ENCODE peak calls at places on chromosomes 7 and 10, in four cellular contexts. L is GM12878, D is HepG2, U is H1. B is an unnamed sample. For H3K4me1, the result is how much of the 10 kb centered on the place peaks cover.

GRCh38 chr10:6035926-6036575 is 26.1 kb downstream of the IL2RA start:
- DNase-seq in U (peak), L (no peak), D (no peak), B (no peak)

GRCh38 chr7:94649313-94649924 is 6.5 kb downstream of the SGCE start:
- DNase-seq in D (no peak), U (no peak), L (no peak), B (no peak)

GRCh38 chr7:20778063-20778721 is 8.5 kb downstream of the SP8 start:
- DNase-seq in L (no peak), U (peak), D (no peak), B (no peak)

GRCh38 chr7:31108097-31108657 is 56.1 kb downstream of the ADCYAP1R1 start:
- DNase-seq in L (no peak), U (peak), D (no peak), B (no peak)

GRCh38 chr7:92768501-92769360 is 67.6 kb downstream of the CDK6 start:
- DNase-seq in D (no peak), L (peak), U (no peak), B (no peak)

GRCh38 chr10:3877092-3878000 is 92.3 kb upstream of the KLF6 start:
- DNase-seq in U (no peak), L (no peak), D (no peak), B (no peak)

GRCh38 chr10:101095550-101096213 is 33.9 kb downstream of the KAZALD1 start:
- DNase-seq in U (peak), L (peak), D (peak), B (peak)

GRCh38 chr10:61901829-61902447 is 439 bp downstream of the ARID5B start:
- DNase-seq in U (peak), D (no peak), L (no peak), B (no peak)

GRCh38 chr7:140638311-140638791 is 2.3 kb downstream of the DENND2A start:
- DNase-seq in D (no peak), L (no peak), U (peak), B (no peak)

GRCh38 chr10:24350111-24350921 is 141.4 kb downstream of the KIAA1217 start:
- DNase-seq in L (no peak), U (no peak), D (no peak), B (no peak)

GRCh38 chr10:124091646-124092269 is 1.6 kb downstream of the CHST15 start:
- DNase-seq in L (no peak), D (no peak), U (peak), B (no peak)

GRCh38 chr10:125514206-125515162 is 168.5 kb downstream of the TEX36 start:
- DNase-seq in D (no peak), U (no peak), L (no peak), B (no peak)

GRCh38 chr10:117005454-117006055 is 568 bp upstream of the SHTN1 start:
- DNase-seq in U (peak), D (peak), L (no peak), B (no peak)

GRCh38 chr10:13660545-13660920 is 73.8 kb downstream of the PRPF18 start:
- DNase-seq in U (no peak), L (peak), D (no peak), B (no peak)

GRCh38 chr10:62726142-62726541 is 78.4 kb upstream of the ADO start:
- DNase-seq in U (no peak), L (no peak), D (no peak), B (no peak)

GRCh38 chr7:36535866-36536664 is 146.4 kb downstream of the ANLN start:
- DNase-seq in D (no peak), U (no peak), L (no peak), B (no peak)

GRCh38 chr7:27200761-27201230 is 905 bp upstream of the HOXA13 start:
- DNase-seq in D (no peak), L (no peak), U (no peak), B (no peak)

GRCh38 chr7:157299613-157300405 is 37.0 kb upstream of the DNAJB6 start:
- DNase-seq in U (no peak), D (no peak), L (no peak), B (no peak)

GRCh38 chr7:94656925-94657731 is 1.2 kb upstream of the SGCE start:
- DNase-seq in L (no peak), U (peak), D (no peak), B (no peak)

GRCh38 chr7:139807009-139807408 is 22.1 kb upstream of the TBXAS1 start:
- DNase-seq in U (no peak), L (no peak), D (peak), B (no peak)

GRCh38 chr7:144780071-144780608 is 55.7 kb downstream of the TPK1 start:
- DNase-seq in D (no peak), U (no peak), L (no peak), B (no peak)

GRCh38 chr10:14118953-14119352 is 211.8 kb downstream of the FRMD4A start:
- DNase-seq in D (no peak), U (no peak), L (no peak), B (no peak)

GRCh38 chr10:101080933-101081546 is 19.3 kb downstream of the KAZALD1 start:
- DNase-seq in L (no peak), D (no peak), U (no peak), B (no peak)

GRCh38 chr10:22552888-22553378 is 161.4 kb downstream of the PIP4K2A start:
- DNase-seq in L (no peak), D (no peak), U (no peak), B (no peak)

GRCh38 chr10:70478191-70479160 is at the start of gene PALD1:
- DNase-seq in U (peak), D (no peak), L (no peak), B (no peak)

GRCh38 chr7:156046031-156046560 is 233.8 kb upstream of the SHH start:
- DNase-seq in D (no peak), L (no peak), U (no peak), B (no peak)

GRCh38 chr10:21668831-21669230 is 134.8 kb downstream of the MLLT10 start:
- DNase-seq in U (no peak), L (no peak), D (no peak), B (no peak)

GRCh38 chr7:29270979-29271658 is 76.5 kb downstream of the CHN2 start:
- DNase-seq in L (no peak), U (no peak), D (peak), B (no peak)

GRCh38 chr7:151633516-151633812 is 113.8 kb upstream of the RHEB start:
- DNase-seq in L (no peak), U (no peak), D (no peak), B (no peak)

GRCh38 chr7:23966941-23967340 is 256.9 kb downstream of the STK31 start:
- DNase-seq in L (no peak), U (no peak), D (no peak), B (no peak)

GRCh38 chr7:44051611-44052220 is 7.2 kb downstream of the DBNL start:
- DNase-seq in D (no peak), U (no peak), L (no peak), B (no peak)

GRCh38 chr10:98528166-98528784 is 81.5 kb upstream of the HPS1 start:
- DNase-seq in U (no peak), L (no peak), D (no peak), B (no peak)

GRCh38 chr7:43878867-43879266 is 9.6 kb upstream of the MRPS24 start:
- DNase-seq in L (no peak), D (no peak), U (no peak), B (no peak)

GRCh38 chr7:122470859-122471258 is 166.3 kb upstream of the FEZF1 start:
- DNase-seq in L (no peak), U (no peak), D (no peak), B (no peak)

GRCh38 chr10:115624448-115624847 is 531.3 kb downstream of the ATRNL1 start:
- DNase-seq in D (peak), U (no peak), L (no peak), B (no peak)
- TF ChIP-seq SUZ12 in D (no peak), U (no peak), L (no peak), B (no peak)

GRCh38 chr10:48249763-48250351 is 24.6 kb downstream of the FRMPD2 start:
- DNase-seq in L (no peak), U (peak), D (no peak), B (no peak)

GRCh38 chr10:48251525-48252353 is 22.8 kb downstream of the FRMPD2 start:
- DNase-seq in D (no peak), U (peak), L (no peak), B (no peak)

GRCh38 chr10:48249004-48249762 is 25.3 kb downstream of the FRMPD2 start:
- DNase-seq in D (no peak), U (peak), L (no peak), B (no peak)

GRCh38 chr10:48252354-48252650 is 22.2 kb downstream of the FRMPD2 start:
- DNase-seq in D (no peak), L (no peak), U (peak), B (no peak)

GRCh38 chr10:48251152-48251524 is 23.4 kb downstream of the FRMPD2 start:
- DNase-seq in U (peak), D (peak), L (no peak), B (no peak)
- H3K4me1 ChIP-seq in U (under half), D (under half), L (under half), B (under half)

GRCh38 chr7:84744388-84744787 is 442.5 kb downstream of the SEMA3D start:
- DNase-seq in L (no peak), U (no peak), D (no peak), B (no peak)

GRCh38 chr7:84746347-84746746 is 440.5 kb downstream of the SEMA3D start:
- DNase-seq in D (no peak), U (no peak), L (no peak), B (no peak)
- TF ChIP-seq SUZ12 in D (no peak), U (no peak), L (no peak), B (no peak)

GRCh38 chr10:89478085-89478738 is 57.2 kb downstream of the SLC16A12 start:
- DNase-seq in L (no peak), U (peak), D (no peak), B (no peak)
- H3K4me1 ChIP-seq in L (under half), U (under half), D (under half), B (under half)

DNA sequence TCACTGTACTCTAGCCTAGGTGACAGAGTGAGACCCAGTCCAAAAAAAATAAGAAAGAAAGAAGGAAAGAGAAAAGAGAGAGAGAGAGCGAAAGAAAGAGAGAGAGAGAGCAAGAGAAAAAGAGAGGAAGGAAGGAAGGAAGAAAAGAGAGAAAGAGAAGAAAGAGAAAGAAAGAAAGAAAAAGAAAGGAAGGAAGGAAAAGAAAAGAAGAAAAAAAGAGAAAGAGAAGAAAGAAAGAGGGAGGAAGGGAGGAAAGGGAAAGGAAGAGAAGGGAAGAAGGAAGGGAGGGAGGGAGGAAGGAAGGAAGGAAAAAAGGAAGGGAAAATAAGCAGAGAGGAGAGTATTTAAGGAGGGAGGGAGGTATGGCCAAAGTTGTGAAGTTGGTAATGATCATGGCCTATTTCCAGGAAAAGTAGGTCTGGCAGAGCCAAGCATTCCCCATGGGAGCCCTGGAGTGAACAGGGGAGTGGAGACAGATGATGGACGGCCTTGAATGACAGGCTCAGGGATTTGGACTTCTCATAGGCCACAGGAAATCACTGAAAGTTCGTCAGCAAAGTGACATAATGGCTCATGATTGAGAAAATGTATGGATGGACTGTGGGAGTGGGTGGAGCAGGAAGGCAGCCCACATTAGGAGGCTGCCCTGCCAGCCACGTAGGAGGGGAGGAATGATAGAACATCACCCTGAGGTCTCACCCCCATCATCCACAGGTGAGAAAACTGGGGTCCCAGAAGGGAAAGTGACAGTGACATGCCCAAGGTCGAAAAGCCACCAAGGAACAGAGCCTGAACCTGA is 44.7 kb upstream of the CUX1 start:
- DNase-seq in L (no peak), D (no peak), U (no peak), B (no peak)
- TF ChIP-seq SUZ12 in L (no peak), D (no peak), U (no peak), B (no peak)

GRCh38 chr10:4947635-4948596 is 15.3 kb upstream of the AKR1C1 start:
- DNase-seq in U (no peak), D (peak), L (no peak), B (no peak)

GRCh38 chr10:4945706-4946348 is 17.4 kb upstream of the AKR1C1 start:
- DNase-seq in D (no peak), U (no peak), L (no peak), B (no peak)

GRCh38 chr10:4947039-4947634 is 16.1 kb upstream of the AKR1C1 start:
- DNase-seq in U (no peak), D (peak), L (no peak), B (no peak)

GRCh38 chr10:4944751-4945280 is 18.4 kb upstream of the AKR1C1 start:
- DNase-seq in D (no peak), U (no peak), L (no peak), B (peak)

GRCh38 chr10:4946349-4946717 is 16.9 kb upstream of the AKR1C1 start:
- DNase-seq in U (no peak), L (no peak), D (no peak), B (no peak)
- H3K4me1 ChIP-seq in U (under half), L (under half), D (half or more), B (under half)

B was measured in NT2/D1.